ENCODE peak calls at places on chromosomes 3 and 15, in four cellular contexts. One of them, this sample, is unnamed.

GRCh38 chr3:141280086-141280485 is 48.5 kb downstream of the PXYLP1 start:
- DNase-seq in activated CD8-positive, alpha-beta T cell treated with anti-CD3 and anti-CD28 coated beads, Interleukin-2, amount 10 ng/mL, durations not matched to agents 7 days and 5 days: no peak
- DNase-seq in AML-193: no peak
- DNase-seq in EH: peak
- DNase-seq in this sample: peak

GRCh38 chr3:54123538-54124196 is 1.3 kb downstream of the CACNA2D3 start:
- DNase-seq in activated CD8-positive, alpha-beta T cell treated with anti-CD3 and anti-CD28 coated beads, Interleukin-2, amount 10 ng/mL, durations not matched to agents 7 days and 5 days: no peak
- DNase-seq in AML-193: no peak
- DNase-seq in EH: peak
- DNase-seq in this sample: no peak

GRCh38 chr15:92164327-92165000 is 229.2 kb upstream of the ST8SIA2 start:
- DNase-seq in EH: peak
- DNase-seq in activated CD8-positive, alpha-beta T cell treated with anti-CD3 and anti-CD28 coated beads, Interleukin-2, amount 10 ng/mL, durations not matched to agents 7 days and 5 days: no peak
- DNase-seq in AML-193: no peak
- DNase-seq in this sample: no peak

GRCh38 chr15:70258369-70259029 is 160.8 kb upstream of the TLE3 start:
- DNase-seq in AML-193: peak
- DNase-seq in EH: no peak
- DNase-seq in activated CD8-positive, alpha-beta T cell treated with anti-CD3 and anti-CD28 coated beads, Interleukin-2, amount 10 ng/mL, durations not matched to agents 7 days and 5 days: peak
- DNase-seq in this sample: no peak

GRCh38 chr3:53412953-53413352 is 65.6 kb upstream of the DCP1A start:
- DNase-seq in AML-193: no peak
- DNase-seq in EH: no peak
- DNase-seq in activated CD8-positive, alpha-beta T cell treated with anti-CD3 and anti-CD28 coated beads, Interleukin-2, amount 10 ng/mL, durations not matched to agents 7 days and 5 days: no peak
- DNase-seq in this sample: no peak

GRCh38 chr15:40307421-40308165 is at the start of gene PLCB2:
- DNase-seq in activated CD8-positive, alpha-beta T cell treated with anti-CD3 and anti-CD28 coated beads, Interleukin-2, amount 10 ng/mL, durations not matched to agents 7 days and 5 days: peak
- DNase-seq in AML-193: peak
- DNase-seq in EH: peak
- DNase-seq in this sample: no peak

GRCh38 chr3:18098960-18099587 is 326.1 kb downstream of the SATB1 start:
- DNase-seq in activated CD8-positive, alpha-beta T cell treated with anti-CD3 and anti-CD28 coated beads, Interleukin-2, amount 10 ng/mL, durations not matched to agents 7 days and 5 days: peak
- DNase-seq in AML-193: no peak
- DNase-seq in EH: peak
- DNase-seq in this sample: peak

GRCh38 chr3:100590114-100590839 is 19.1 kb upstream of the ADGRG7 start:
- DNase-seq in AML-193: peak
- DNase-seq in EH: peak
- DNase-seq in activated CD8-positive, alpha-beta T cell treated with anti-CD3 and anti-CD28 coated beads, Interleukin-2, amount 10 ng/mL, durations not matched to agents 7 days and 5 days: peak
- DNase-seq in this sample: peak

GRCh38 chr15:63122002-63122893 is 587 bp downstream of the LACTB start:
- DNase-seq in EH: peak
- DNase-seq in AML-193: peak
- DNase-seq in activated CD8-positive, alpha-beta T cell treated with anti-CD3 and anti-CD28 coated beads, Interleukin-2, amount 10 ng/mL, durations not matched to agents 7 days and 5 days: peak
- DNase-seq in this sample: peak

GRCh38 chr3:69149586-69149985 is 27.2 kb upstream of the LMOD3 start:
- DNase-seq in AML-193: no peak
- DNase-seq in activated CD8-positive, alpha-beta T cell treated with anti-CD3 and anti-CD28 coated beads, Interleukin-2, amount 10 ng/mL, durations not matched to agents 7 days and 5 days: no peak
- DNase-seq in EH: no peak
- DNase-seq in this sample: no peak

GRCh38 chr3:196796317-196796716 is 56.7 kb downstream of the PAK2 start:
- DNase-seq in AML-193: no peak
- DNase-seq in EH: no peak
- DNase-seq in activated CD8-positive, alpha-beta T cell treated with anti-CD3 and anti-CD28 coated beads, Interleukin-2, amount 10 ng/mL, durations not matched to agents 7 days and 5 days: no peak
- DNase-seq in this sample: no peak

GRCh38 chr3:191246628-191247027 is 47.6 kb downstream of the OSTN start:
- DNase-seq in EH: peak
- DNase-seq in activated CD8-positive, alpha-beta T cell treated with anti-CD3 and anti-CD28 coated beads, Interleukin-2, amount 10 ng/mL, durations not matched to agents 7 days and 5 days: no peak
- DNase-seq in AML-193: no peak
- DNase-seq in this sample: peak

GRCh38 chr3:110849060-110849459 is 222.6 kb upstream of the NECTIN3 start:
- DNase-seq in EH: no peak
- DNase-seq in activated CD8-positive, alpha-beta T cell treated with anti-CD3 and anti-CD28 coated beads, Interleukin-2, amount 10 ng/mL, durations not matched to agents 7 days and 5 days: no peak
- DNase-seq in AML-193: no peak
- DNase-seq in this sample: no peak

GRCh38 chr15:31096563-31096962 is 5.0 kb downstream of the TRPM1 start:
- DNase-seq in AML-193: no peak
- DNase-seq in activated CD8-positive, alpha-beta T cell treated with anti-CD3 and anti-CD28 coated beads, Interleukin-2, amount 10 ng/mL, durations not matched to agents 7 days and 5 days: no peak
- DNase-seq in EH: no peak
- DNase-seq in this sample: no peak

GRCh38 chr3:133937756-133938601 is 42.3 kb upstream of the RAB6B start:
- DNase-seq in AML-193: no peak
- DNase-seq in activated CD8-positive, alpha-beta T cell treated with anti-CD3 and anti-CD28 coated beads, Interleukin-2, amount 10 ng/mL, durations not matched to agents 7 days and 5 days: no peak
- DNase-seq in EH: peak
- DNase-seq in this sample: no peak

This sample was measured in iris pigment epithelial cell.